ENCODE peak calls at places on chromosomes 12 and 14, in four cellular contexts. D is A549, C is thyroid gland, E is Peyer's patch. J is an unnamed sample.

GRCh38 chr14:104977681-104978647 is at the start of gene AHNAK2:
- DNase-seq in D (peak), C (peak), E (peak), J (peak)

GRCh38 chr14:59755388-59755787 is 115.2 kb downstream of the RTN1 start:
- DNase-seq in D (no peak), C (no peak), E (no peak), J (no peak)

GRCh38 chr12:1369942-1370620 is 224.3 kb downstream of the FBXL14 start:
- DNase-seq in D (no peak), C (no peak), E (no peak), J (no peak)

GRCh38 chr12:98154850-98155249 is 360.5 kb upstream of the TMPO start:
- DNase-seq in D (peak), C (peak), E (no peak), J (peak)

GRCh38 chr12:77047341-77048202 is 17.8 kb downstream of the E2F7 start:
- DNase-seq in D (no peak), C (no peak), E (no peak), J (no peak)

GRCh38 chr14:100321473-100322137 is 1.5 kb upstream of the SLC25A47 start:
- DNase-seq in D (no peak), C (no peak), E (no peak), J (no peak)

GRCh38 chr14:64729386-64730060 is 25.3 kb downstream of the PLEKHG3 start:
- DNase-seq in D (no peak), C (no peak), E (peak), J (peak)

GRCh38 chr14:99660006-99660566 is 15.2 kb downstream of the HHIPL1 start:
- DNase-seq in D (no peak), C (peak), E (no peak), J (no peak)

GRCh38 chr12:132170094-132170636 is 25.9 kb downstream of the NOC4L start:
- DNase-seq in D (no peak), C (no peak), E (no peak), J (peak)

GRCh38 chr12:67582238-67582834 is 66.2 kb upstream of the DYRK2 start:
- DNase-seq in D (no peak), C (no peak), E (no peak), J (no peak)

GRCh38 chr12:94550964-94551363 is 91.3 kb upstream of the CEP83 start:
- DNase-seq in D (no peak), C (no peak), E (no peak), J (peak)

GRCh38 chr14:83197271-83197670 is 1663.6 kb upstream of the SEL1L start:
- DNase-seq in D (no peak), C (no peak), E (no peak), J (no peak)

GRCh38 chr14:71362920-71363584 is 455.8 kb downstream of the PCNX1 start:
- DNase-seq in D (no peak), C (no peak), E (no peak), J (peak)

GRCh38 chr14:98458702-98459101 is 813.3 kb downstream of the BCL11B start:
- DNase-seq in D (no peak), C (no peak), E (no peak), J (no peak)

GRCh38 chr12:120998435-120998834 is 17.9 kb downstream of the C12orf43 start:
- DNase-seq in D (no peak), C (no peak), E (no peak), J (no peak)

GRCh38 chr12:26713885-26714383 is 119.1 kb downstream of the ITPR2 start:
- DNase-seq in D (no peak), C (no peak), E (no peak), J (no peak)

GRCh38 chr14:104865631-104866441 is 768 bp downstream of the CEP170B start:
- DNase-seq in D (peak), C (peak), E (peak), J (peak)

GRCh38 chr12:114812858-114813761 is 129.1 kb upstream of the TBX3 start:
- DNase-seq in D (peak), C (peak), E (no peak), J (no peak)

GRCh38 chr14:71482701-71483100 is 449.5 kb upstream of the RGS6 start:
- DNase-seq in D (no peak), C (no peak), E (no peak), J (peak)

GRCh38 chr12:1474567-1475153 is 119.7 kb downstream of the FBXL14 start:
- DNase-seq in D (no peak), C (no peak), E (no peak), J (peak)

GRCh38 chr12:18250313-18250916 is 10.9 kb upstream of the PIK3C2G start:
- DNase-seq in D (peak), C (no peak), E (no peak), J (peak)

GRCh38 chr12:94266796-94267529 is 118.6 kb downstream of the PLXNC1 start:
- DNase-seq in D (no peak), C (no peak), E (no peak), J (peak)

GRCh38 chr12:93025145-93026103 is 96.3 kb upstream of the EEA1 start:
- DNase-seq in D (peak), C (no peak), E (no peak), J (peak)

GRCh38 chr12:80291108-80291754 is 152.8 kb upstream of the PTPRQ start:
- DNase-seq in D (no peak), C (no peak), E (no peak), J (no peak)

GRCh38 chr14:81677736-81678135 is 144.1 kb upstream of the SEL1L start:
- DNase-seq in D (no peak), C (no peak), E (no peak), J (no peak)

GRCh38 chr14:101559624-101560533 is 1.4 kb upstream of the DIO3 start:
- DNase-seq in D (no peak), C (no peak), E (no peak), J (no peak)

GRCh38 chr14:51304428-51304827 is 64.4 kb downstream of the TMX1 start:
- DNase-seq in D (peak), C (no peak), E (no peak), J (peak)

GRCh38 chr14:76193696-76194095 is 42.0 kb downstream of the GPATCH2L start:
- DNase-seq in D (no peak), C (no peak), E (no peak), J (no peak)

GRCh38 chr12:119179335-119180021 is 747 bp downstream of the HSPB8 start:
- DNase-seq in D (peak), C (peak), E (no peak), J (peak)

GRCh38 chr14:38197001-38197760 is 10.5 kb upstream of the SSTR1 start:
- DNase-seq in D (no peak), C (no peak), E (no peak), J (peak)
- TF ChIP-seq CTCF in D (peak), C (peak), E (no peak), J (peak)

DNA sequence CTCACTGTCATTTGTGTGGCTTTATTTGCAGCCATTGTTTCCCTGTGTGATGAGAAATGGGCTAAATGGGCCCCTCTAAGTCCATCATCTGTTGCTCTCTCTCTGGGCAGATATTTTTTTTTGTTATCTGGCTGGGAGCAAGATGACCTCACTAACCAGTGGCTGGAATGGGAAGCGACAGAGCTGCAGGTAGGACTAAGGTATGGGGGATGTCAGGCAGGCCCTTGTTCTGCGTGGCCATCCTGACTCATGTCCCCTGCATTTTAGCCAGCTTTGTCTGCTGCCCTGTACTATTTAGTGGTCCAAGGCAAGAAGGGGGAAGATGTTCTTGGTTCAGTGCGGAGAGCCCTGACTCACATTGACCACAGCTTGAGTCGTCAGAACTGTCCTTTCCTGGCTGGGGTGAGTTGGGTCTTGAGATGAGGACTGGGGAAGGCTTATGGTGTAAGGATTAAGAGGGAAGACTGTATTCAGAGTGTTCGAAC is 1.3 kb downstream of the MARS1 start:
- DNase-seq in D (no peak), C (no peak), E (no peak), J (peak)
- H3K4me3 ChIP-seq in D (peak), C (no peak), E (no peak), J (peak)

GRCh38 chr12:59834659-59835474 is 239.0 kb downstream of the SLC16A7 start:
- DNase-seq in D (peak), C (no peak), E (no peak), J (peak)
- TF ChIP-seq CTCF in D (peak), C (peak), E (peak), J (peak)

GRCh38 chr12:111789779-111790178 is 23.0 kb downstream of the ALDH2 start:
- DNase-seq in D (no peak), C (no peak), E (no peak), J (no peak)

GRCh38 chr12:111784953-111785352 is 18.2 kb downstream of the ALDH2 start:
- DNase-seq in D (no peak), C (no peak), E (no peak), J (no peak)

GRCh38 chr12:111785651-111786050 is 18.9 kb downstream of the ALDH2 start:
- DNase-seq in D (no peak), C (no peak), E (no peak), J (peak)

GRCh38 chr12:111791507-111791906 is 24.8 kb downstream of the ALDH2 start:
- DNase-seq in D (no peak), C (no peak), E (peak), J (no peak)

GRCh38 chr12:111788178-111788654 is 21.5 kb downstream of the ALDH2 start:
- DNase-seq in D (peak), C (peak), E (peak), J (peak)
- H3K4me3 ChIP-seq in D (no peak), C (no peak), E (no peak), J (no peak)

GRCh38 chr12:3667485-3667884 is 85.4 kb downstream of the CRACR2A start:
- DNase-seq in D (peak), C (no peak), E (no peak), J (no peak)
- TF ChIP-seq CTCF in D (no peak), C (no peak), E (no peak), J (no peak)

GRCh38 chr14:67881225-67881624 is 61.6 kb downstream of the RAD51B start:
- DNase-seq in D (no peak), C (peak), E (no peak), J (no peak)

GRCh38 chr14:67883717-67884116 is 64.1 kb downstream of the RAD51B start:
- DNase-seq in D (peak), C (no peak), E (no peak), J (peak)

GRCh38 chr14:67886221-67886620 is 66.6 kb downstream of the RAD51B start:
- DNase-seq in D (no peak), C (peak), E (no peak), J (no peak)

GRCh38 chr14:67879026-67879425 is 59.4 kb downstream of the RAD51B start:
- DNase-seq in D (no peak), C (no peak), E (no peak), J (no peak)

GRCh38 chr14:67882973-67883372 is 63.4 kb downstream of the RAD51B start:
- DNase-seq in D (no peak), C (peak), E (no peak), J (no peak)
- H3K4me3 ChIP-seq in D (no peak), C (no peak), E (no peak), J (no peak)